ENCODE peak calls at places on chromosomes 7 and 10, in six cellular contexts. A is OCI-LY7, W is IMR-90, Z is tibial nerve, H is AG04450, Q is mammary epithelial cell. X is an unnamed sample.

GRCh38 chr10:47090903-47091302 is 179.7 kb downstream of the PTPN20 start:
- DNase-seq in A (no peak), W (no peak), Z (no peak), H (no peak), Q (no peak), X (peak)

GRCh38 chr7:28516390-28517145 is 104.2 kb downstream of the CREB5 start:
- DNase-seq in A (no peak), W (no peak), Z (no peak), H (no peak), Q (no peak), X (no peak)

GRCh38 chr10:58577394-58577793 is 64.7 kb downstream of the BICC1 start:
- DNase-seq in A (no peak), W (peak), Z (no peak), H (peak), Q (no peak), X (no peak)

GRCh38 chr10:97858001-97858439 is 8.4 kb downstream of the GOLGA7B start:
- DNase-seq in A (no peak), W (no peak), Z (no peak), H (no peak), Q (no peak), X (no peak)

GRCh38 chr7:98808751-98809460 is 60.9 kb downstream of the TMEM130 start:
- DNase-seq in A (no peak), W (no peak), Z (no peak), H (no peak), Q (no peak), X (no peak)

GRCh38 chr10:63157845-63158624 is 24.9 kb downstream of the NRBF2 start:
- DNase-seq in A (peak), W (peak), Z (no peak), H (peak), Q (peak), X (no peak)

GRCh38 chr10:120365872-120366271 is 91.2 kb upstream of the PLPP4 start:
- DNase-seq in A (no peak), W (no peak), Z (no peak), H (no peak), Q (peak), X (no peak)

GRCh38 chr7:45035371-45035770 is 35.4 kb downstream of the CCM2 start:
- DNase-seq in A (no peak), W (no peak), Z (no peak), H (no peak), Q (no peak), X (no peak)

GRCh38 chr7:151271699-151272355 is 23.3 kb upstream of the SMARCD3 start:
- DNase-seq in A (peak), W (peak), Z (peak), H (no peak), Q (no peak), X (no peak)

GRCh38 chr10:119654540-119654939 is 3.4 kb downstream of the BAG3 start:
- DNase-seq in A (no peak), W (no peak), Z (no peak), H (no peak), Q (peak), X (no peak)

GRCh38 chr10:11587860-11588259 is 23.6 kb downstream of the USP6NL start:
- DNase-seq in A (no peak), W (no peak), Z (no peak), H (no peak), Q (no peak), X (no peak)

GRCh38 chr10:18616337-18616736 is 35.0 kb downstream of the NSUN6 start:
- DNase-seq in A (no peak), W (no peak), Z (no peak), H (no peak), Q (no peak), X (no peak)

GRCh38 chr7:79272066-79272669 is 181.3 kb downstream of the MAGI2 start:
- DNase-seq in A (peak), W (peak), Z (no peak), H (no peak), Q (no peak), X (no peak)

GRCh38 chr10:70494966-70495365 is 16.4 kb downstream of the PALD1 start:
- DNase-seq in A (no peak), W (no peak), Z (no peak), H (no peak), Q (no peak), X (no peak)

GRCh38 chr7:105024734-105025133 is 10.7 kb downstream of the KMT2E start:
- DNase-seq in A (no peak), W (peak), Z (no peak), H (peak), Q (no peak), X (no peak)

GRCh38 chr7:19958309-19958896 is 185.0 kb upstream of the TMEM196 start:
- DNase-seq in A (no peak), W (peak), Z (no peak), H (no peak), Q (peak), X (no peak)

GRCh38 chr7:30837581-30837980 is 66.4 kb downstream of the MINDY4 start:
- DNase-seq in A (no peak), W (no peak), Z (no peak), H (no peak), Q (no peak), X (peak)

GRCh38 chr10:77869626-77870420 is 56.7 kb downstream of the DLG5 start:
- DNase-seq in A (no peak), W (no peak), Z (no peak), H (no peak), Q (peak), X (no peak)

GRCh38 chr7:98456851-98457250 is 56.0 kb upstream of the BAIAP2L1 start:
- DNase-seq in A (no peak), W (no peak), Z (no peak), H (no peak), Q (no peak), X (no peak)

GRCh38 chr7:66099551-66100407 is 14.9 kb upstream of the CRCP start:
- DNase-seq in A (peak), W (peak), Z (peak), H (peak), Q (peak), X (peak)

GRCh38 chr10:35875281-35875680 is 233.2 kb upstream of the FZD8 start:
- DNase-seq in A (no peak), W (peak), Z (no peak), H (no peak), Q (no peak), X (no peak)

GRCh38 chr7:123715198-123715597 is 33.6 kb downstream of the WASL start:
- DNase-seq in A (no peak), W (peak), Z (no peak), H (no peak), Q (no peak), X (no peak)

GRCh38 chr10:130022501-130023299 is 58.6 kb upstream of the EBF3 start:
- DNase-seq in A (no peak), W (peak), Z (no peak), H (peak), Q (no peak), X (no peak)

GRCh38 chr7:134690016-134690415 is 43.4 kb downstream of the BPGM start:
- DNase-seq in A (no peak), W (peak), Z (no peak), H (peak), Q (no peak), X (no peak)

GRCh38 chr7:66847879-66848810 is 72.9 kb upstream of the TMEM248 start:
- DNase-seq in A (no peak), W (peak), Z (no peak), H (peak), Q (peak), X (peak)

GRCh38 chr10:96910488-96911395 is 78.6 kb downstream of the LCOR start:
- DNase-seq in A (peak), W (peak), Z (no peak), H (no peak), Q (peak), X (no peak)

GRCh38 chr10:129467346-129468119 is 492 bp downstream of the MGMT start:
- DNase-seq in A (peak), W (peak), Z (no peak), H (no peak), Q (peak), X (no peak)

DNA sequence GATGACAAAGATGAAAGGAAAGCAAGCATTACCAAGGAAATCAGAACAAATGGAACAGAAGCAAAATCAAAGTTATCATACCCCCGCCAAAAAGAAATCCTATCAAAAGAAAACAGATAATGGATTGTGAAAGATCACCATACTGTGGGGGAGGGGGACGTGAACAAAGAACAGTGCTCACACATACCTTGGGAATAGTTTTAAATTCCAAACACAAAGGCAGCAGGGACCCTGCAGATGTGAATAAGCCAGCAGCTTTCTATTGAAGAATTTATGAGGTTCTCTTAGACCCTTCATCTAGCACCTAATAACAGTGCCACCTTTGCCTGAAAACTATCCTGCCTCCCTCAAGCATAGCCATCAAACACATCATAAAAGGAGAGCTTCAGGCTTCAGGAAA is 94.0 kb downstream of the AKR1D1 start:
- DNase-seq in A (no peak), W (no peak), Z (no peak), H (no peak), Q (no peak), X (no peak)
- H3K27ac ChIP-seq in A (no peak), W (no peak), Z (no peak), H (no peak), Q (no peak), X (no peak)

GRCh38 chr10:3777876-3778707 is 6.9 kb downstream of the KLF6 start:
- DNase-seq in A (no peak), W (peak), Z (no peak), H (no peak), Q (peak), X (no peak)
- H3K4me3 ChIP-seq in A (no peak), W (no peak), Z (peak), H (no peak), Q (no peak), X (peak)

GRCh38 chr7:47992446-47992845 is 13.0 kb upstream of the HUS1 start:
- DNase-seq in A (no peak), W (no peak), Z (no peak), H (no peak), Q (no peak), X (no peak)
- TF ChIP-seq CTCF in A (no peak), W (no peak), Z (no peak), H (no peak), Q (no peak), X (no peak)

GRCh38 chr7:116678812-116679211 is 6.8 kb downstream of the MET start:
- DNase-seq in A (no peak), W (no peak), Z (no peak), H (no peak), Q (no peak), X (no peak)
- H3K27ac ChIP-seq in A (no peak), W (no peak), Z (peak), H (no peak), Q (peak), X (no peak)

GRCh38 chr7:16651391-16652254 is 5.6 kb downstream of the BZW2 start:
- DNase-seq in A (no peak), W (no peak), Z (no peak), H (no peak), Q (no peak), X (no peak)

GRCh38 chr7:16650266-16650665 is 4.3 kb downstream of the BZW2 start:
- DNase-seq in A (no peak), W (no peak), Z (no peak), H (no peak), Q (no peak), X (no peak)

GRCh38 chr7:16648551-16648950 is 2.6 kb downstream of the BZW2 start:
- DNase-seq in A (no peak), W (no peak), Z (no peak), H (no peak), Q (no peak), X (no peak)

GRCh38 chr7:16647435-16647960 is 1.5 kb downstream of the BZW2 start:
- DNase-seq in A (peak), W (peak), Z (no peak), H (no peak), Q (peak), X (no peak)

DNA sequence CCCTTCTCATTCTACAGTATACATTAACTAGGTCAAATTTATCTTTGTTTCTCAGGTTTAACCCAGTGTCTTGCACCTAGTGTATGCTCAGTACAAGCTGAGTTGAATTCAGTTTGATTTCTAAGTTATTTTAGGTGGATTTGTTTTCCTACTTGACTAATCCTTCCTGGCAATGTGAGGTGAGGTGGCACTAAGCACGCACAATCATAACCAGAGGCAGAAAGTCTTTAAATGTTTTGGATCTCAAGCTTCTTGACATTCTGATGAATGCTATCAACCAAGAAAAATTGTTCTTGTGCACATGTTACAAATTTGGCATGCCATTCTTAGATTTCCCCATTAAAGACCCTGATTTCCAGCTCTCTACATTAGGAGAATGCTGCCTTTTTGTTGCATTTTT is 3.2 kb downstream of the BZW2 start:
- DNase-seq in A (no peak), W (no peak), Z (no peak), H (no peak), Q (peak), X (no peak)
- H3K4me3 ChIP-seq in A (no peak), W (no peak), Z (no peak), H (no peak), Q (no peak), X (no peak)

GRCh38 chr10:64880546-64880945 is 1359.3 kb downstream of the REEP3 start:
- DNase-seq in A (no peak), W (no peak), Z (no peak), H (no peak), Q (no peak), X (no peak)

GRCh38 chr10:64881257-64881656 is 1360.1 kb downstream of the REEP3 start:
- DNase-seq in A (no peak), W (no peak), Z (no peak), H (no peak), Q (no peak), X (no peak)
- TF ChIP-seq CTCF in A (no peak), W (no peak), Z (no peak), H (no peak), Q (no peak), X (no peak)

DNA sequence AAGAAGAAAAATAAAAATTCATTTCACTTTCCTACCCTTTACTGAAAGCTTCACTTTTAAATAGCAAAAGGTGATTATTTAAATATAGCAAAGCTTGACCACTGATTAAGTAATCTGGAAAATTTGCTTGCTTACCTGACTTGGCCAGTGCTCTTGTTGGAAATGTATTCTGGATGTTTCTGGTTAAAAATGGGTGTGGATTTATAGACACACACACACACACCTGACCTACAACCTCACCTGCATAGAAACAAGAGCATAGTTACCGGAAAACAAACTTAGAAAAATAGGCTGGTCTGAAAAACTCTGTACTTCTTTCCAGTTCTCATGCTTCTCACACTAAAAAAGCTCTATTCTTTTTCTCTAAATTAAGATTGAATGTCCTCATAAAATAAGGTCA is at the start of gene AGR3:
- DNase-seq in A (no peak), W (no peak), Z (no peak), H (no peak), Q (peak), X (no peak)
- H3K27ac ChIP-seq in A (no peak), W (no peak), Z (no peak), H (no peak), Q (no peak), X (no peak)

GRCh38 chr10:112532053-112532658 is 85.1 kb downstream of the VTI1A start:
- DNase-seq in A (no peak), W (peak), Z (no peak), H (no peak), Q (no peak), X (no peak)
- H3K4me3 ChIP-seq in A (peak), W (peak), Z (no peak), H (peak), Q (no peak), X (no peak)

X was measured in ascending aorta.